ENCODE peak calls at places on chromosomes 13 and 19, in seven cellular contexts. R is fibroblast of the aortic adventitia, J is OCI-LY7, I is PC-3, V is fibroblast of pulmonary artery, P is tibial nerve, E is uterus. U is an unnamed sample.

GRCh38 chr19:51031880-51032225 is 2.9 kb downstream of the KLK12 start:
- DNase-seq in R (no peak), J (no peak), I (no peak), V (no peak), P (no peak), E (no peak), U (no peak)

GRCh38 chr19:50780753-50781480 is 9.3 kb upstream of the ACP4 start:
- DNase-seq in R (no peak), J (no peak), I (no peak), V (no peak), P (no peak), E (no peak), U (no peak)

GRCh38 chr13:81957121-81957520 is 1616.2 kb upstream of the SPRY2 start:
- DNase-seq in R (no peak), J (no peak), I (no peak), V (no peak), P (no peak), E (no peak), U (no peak)

GRCh38 chr13:99269627-99270252 is 11.6 kb upstream of the GPR18 start:
- DNase-seq in R (peak), J (peak), I (peak), V (peak), P (no peak), E (no peak), U (no peak)

GRCh38 chr13:27406178-27406939 is 18.1 kb upstream of the GTF3A start:
- DNase-seq in R (peak), J (peak), I (peak), V (peak), P (peak), E (no peak), U (no peak)

GRCh38 chr13:44013666-44014291 is 134.1 kb downstream of the LACC1 start:
- DNase-seq in R (peak), J (no peak), I (peak), V (peak), P (no peak), E (peak), U (peak)

GRCh38 chr13:43986395-43986794 is 106.7 kb downstream of the LACC1 start:
- DNase-seq in R (no peak), J (no peak), I (no peak), V (peak), P (no peak), E (no peak), U (no peak)

GRCh38 chr13:102774210-102774560 is 599 bp upstream of the TEX30 start:
- DNase-seq in R (no peak), J (no peak), I (no peak), V (no peak), P (no peak), E (peak), U (no peak)

GRCh38 chr19:50894478-50895356 is 16.5 kb downstream of the KLK4 start:
- DNase-seq in R (no peak), J (peak), I (no peak), V (no peak), P (no peak), E (no peak), U (no peak)

GRCh38 chr13:36918246-36919060 is 1.6 kb downstream of the SMAD9 start:
- DNase-seq in R (no peak), J (peak), I (no peak), V (peak), P (peak), E (no peak), U (no peak)

GRCh38 chr19:49556412-49557398 is 23.7 kb downstream of the NOSIP start:
- DNase-seq in R (no peak), J (no peak), I (no peak), V (no peak), P (no peak), E (no peak), U (no peak)

GRCh38 chr19:16435238-16435911 is 36.4 kb downstream of the EPS15L1 start:
- DNase-seq in R (peak), J (no peak), I (no peak), V (peak), P (peak), E (peak), U (peak)

GRCh38 chr19:30445385-30445784 is 73.2 kb downstream of the ZNF536 start:
- DNase-seq in R (no peak), J (no peak), I (no peak), V (no peak), P (no peak), E (no peak), U (no peak)

GRCh38 chr13:100124265-100124664 is 35.4 kb downstream of the PCCA start:
- DNase-seq in R (no peak), J (no peak), I (no peak), V (no peak), P (no peak), E (no peak), U (no peak)

GRCh38 chr19:6047256-6047655 is 63.0 kb downstream of the RFX2 start:
- DNase-seq in R (no peak), J (no peak), I (no peak), V (no peak), P (no peak), E (no peak), U (no peak)

GRCh38 chr13:40966298-40966697 is 52.8 kb downstream of the ELF1 start:
- DNase-seq in R (no peak), J (no peak), I (no peak), V (no peak), P (no peak), E (no peak), U (no peak)

GRCh38 chr19:10288662-10289166 is 1.0 kb upstream of the ICAM5 start:
- DNase-seq in R (no peak), J (peak), I (peak), V (peak), P (no peak), E (no peak), U (no peak)

GRCh38 chr19:13068064-13068807 is 34.4 kb downstream of the LYL1 start:
- DNase-seq in R (no peak), J (no peak), I (no peak), V (no peak), P (no peak), E (no peak), U (no peak)

GRCh38 chr19:33794578-33795369 is 1.9 kb upstream of the KCTD15 start:
- DNase-seq in R (peak), J (no peak), I (no peak), V (peak), P (no peak), E (peak), U (no peak)

GRCh38 chr13:31968473-31968872 is 63.1 kb upstream of the FRY start:
- DNase-seq in R (no peak), J (no peak), I (no peak), V (peak), P (peak), E (peak), U (no peak)

GRCh38 chr13:32687275-32687674 is 101.0 kb downstream of the PDS5B start:
- DNase-seq in R (no peak), J (no peak), I (no peak), V (no peak), P (no peak), E (no peak), U (no peak)

GRCh38 chr19:38317104-38317612 is 1.4 kb upstream of the YIF1B start:
- DNase-seq in R (no peak), J (no peak), I (no peak), V (no peak), P (no peak), E (no peak), U (no peak)

GRCh38 chr13:114101325-114101821 is 31.1 kb downstream of the RASA3 start:
- DNase-seq in R (peak), J (no peak), I (no peak), V (no peak), P (no peak), E (peak), U (no peak)

GRCh38 chr19:38717855-38718254 is 26.4 kb downstream of the CAPN12 start:
- DNase-seq in R (no peak), J (no peak), I (no peak), V (no peak), P (no peak), E (no peak), U (no peak)

GRCh38 chr19:36214388-36215275 is at the start of the genes ZNF146 and ZNF565:
- DNase-seq in R (peak), J (peak), I (peak), V (peak), P (peak), E (peak), U (peak)
- TF ChIP-seq CTCF in R (no peak), J (no peak), I (no peak), V (no peak), P (peak), E (peak), U (peak)

DNA sequence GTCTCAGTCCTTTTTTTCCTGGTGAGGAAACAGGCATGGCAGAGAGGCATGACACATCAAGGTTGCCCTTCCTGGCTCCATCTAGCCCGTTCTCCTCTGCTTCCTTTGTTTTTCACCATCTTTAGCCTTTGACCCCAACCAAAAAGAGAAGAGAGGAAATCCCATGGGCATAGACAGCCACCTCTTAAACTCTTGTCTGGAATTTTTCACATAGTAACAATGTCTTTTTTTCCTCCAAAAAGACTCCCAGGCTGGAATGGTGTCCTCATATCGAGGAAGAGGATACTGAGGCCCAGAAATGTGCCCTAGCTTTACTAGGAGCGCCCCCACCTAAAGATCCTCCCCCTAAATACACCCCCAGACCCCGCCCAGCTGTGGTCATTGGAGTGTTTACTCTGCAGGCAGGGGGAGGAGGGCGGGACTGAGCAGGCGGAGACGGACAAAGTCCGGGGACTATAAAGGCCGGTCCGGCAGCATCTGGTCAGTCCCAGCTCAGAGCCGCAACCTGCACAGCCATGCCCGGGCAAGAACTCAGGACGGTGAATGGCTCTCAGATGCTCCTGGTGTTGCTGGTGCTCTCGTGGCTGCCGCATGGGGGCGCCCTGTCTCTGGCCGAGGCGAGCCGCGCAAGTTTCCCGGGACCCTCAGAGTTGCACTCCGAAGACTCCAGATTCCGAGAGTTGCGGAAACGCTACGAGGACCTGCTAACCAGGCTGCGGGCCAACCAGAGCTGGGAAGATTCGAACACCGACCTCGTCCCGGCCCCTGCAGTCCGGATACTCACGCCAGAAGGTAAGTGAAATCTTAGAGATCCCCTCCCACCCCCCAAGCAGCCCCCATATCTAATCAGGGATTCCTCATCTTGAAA is at the start of gene GDF15:
- DNase-seq in R (peak), J (peak), I (peak), V (peak), P (peak), E (peak), U (no peak)
- H3K4me3 ChIP-seq in R (peak), J (no peak), I (peak), V (peak), P (no peak), E (no peak), U (peak)

GRCh38 chr19:18896421-18896841 is 473 bp upstream of the CERS1 start:
- DNase-seq in R (no peak), J (no peak), I (peak), V (no peak), P (no peak), E (no peak), U (no peak)
- TF ChIP-seq CTCF in R (no peak), J (no peak), I (no peak), V (no peak), P (no peak), E (no peak), U (no peak)

GRCh38 chr19:53555352-53555751 is 17.4 kb downstream of the ZNF331 start:
- DNase-seq in R (no peak), J (no peak), I (no peak), V (no peak), P (no peak), E (no peak), U (no peak)
- H3K4me3 ChIP-seq in R (peak), J (no peak), I (no peak), V (peak), P (peak), E (peak), U (no peak)

GRCh38 chr13:46996316-46996715 is 99.5 kb upstream of the HTR2A start:
- DNase-seq in R (no peak), J (no peak), I (no peak), V (no peak), P (no peak), E (no peak), U (no peak)

GRCh38 chr13:46994492-46994891 is 97.6 kb upstream of the HTR2A start:
- DNase-seq in R (no peak), J (no peak), I (peak), V (no peak), P (no peak), E (no peak), U (no peak)

GRCh38 chr13:46995874-46996273 is 99.0 kb upstream of the HTR2A start:
- DNase-seq in R (no peak), J (peak), I (no peak), V (no peak), P (no peak), E (no peak), U (no peak)

GRCh38 chr13:46992383-46992952 is 95.6 kb upstream of the HTR2A start:
- DNase-seq in R (peak), J (peak), I (peak), V (peak), P (no peak), E (no peak), U (no peak)
- TF ChIP-seq CTCF in R (peak), J (peak), I (peak), V (peak), P (no peak), E (no peak), U (peak)

GRCh38 chr19:4065430-4066175 is 1.1 kb downstream of the ZBTB7A start:
- DNase-seq in R (peak), J (peak), I (peak), V (peak), P (peak), E (peak), U (peak)

GRCh38 chr19:4066176-4066606 is 508 bp downstream of the ZBTB7A start:
- DNase-seq in R (no peak), J (no peak), I (no peak), V (no peak), P (no peak), E (no peak), U (no peak)

GRCh38 chr19:4067396-4068057 is 828 bp upstream of the ZBTB7A start:
- DNase-seq in R (no peak), J (peak), I (no peak), V (no peak), P (no peak), E (no peak), U (no peak)

GRCh38 chr19:4068058-4068966 is 1.6 kb upstream of the ZBTB7A start:
- DNase-seq in R (no peak), J (peak), I (no peak), V (no peak), P (no peak), E (no peak), U (no peak)

GRCh38 chr19:4066682-4067395 is at the start of gene ZBTB7A:
- DNase-seq in R (peak), J (peak), I (peak), V (peak), P (peak), E (peak), U (no peak)
- H3K4me3 ChIP-seq in R (peak), J (peak), I (peak), V (peak), P (peak), E (peak), U (peak)

GRCh38 chr13:110107568-110108347 is 199.2 kb downstream of the COL4A1 start:
- DNase-seq in R (no peak), J (no peak), I (no peak), V (no peak), P (peak), E (no peak), U (no peak)
- TF ChIP-seq CTCF in R (no peak), J (no peak), I (peak), V (peak), P (no peak), E (no peak), U (no peak)